ENCODE peak calls at places on chromosome 11, in six cellular contexts. One of them, this sample, is unnamed.

GRCh38 chr11:74057251-74058151 is 48.6 kb upstream of the UCP3 start:
- DNase-seq in A549: no peak
- DNase-seq in body of pancreas: no peak
- DNase-seq in Peyer's patch: no peak
- DNase-seq in heart left ventricle: no peak
- DNase-seq in H54: peak; percentile 38
- DNase-seq in this sample: peak; percentile 11

GRCh38 chr11:86513746-86514373 is 139.2 kb downstream of the CCDC81 start:
- DNase-seq in Peyer's patch: no peak
- DNase-seq in body of pancreas: no peak
- DNase-seq in heart left ventricle: no peak
- DNase-seq in H54: no peak
- DNase-seq in A549: no peak
- DNase-seq in this sample: peak; percentile 8

GRCh38 chr11:6850526-6850925 is 5.0 kb downstream of the OR10A5 start:
- DNase-seq in A549: no peak
- DNase-seq in body of pancreas: no peak
- DNase-seq in Peyer's patch: no peak
- DNase-seq in heart left ventricle: no peak
- DNase-seq in H54: no peak
- DNase-seq in this sample: no peak

GRCh38 chr11:131668867-131669780 is 298.7 kb downstream of the NTM start:
- DNase-seq in A549: peak; percentile 42
- DNase-seq in Peyer's patch: peak; percentile 51
- DNase-seq in H54: peak; percentile 60
- DNase-seq in body of pancreas: peak; percentile 25
- DNase-seq in heart left ventricle: no peak
- DNase-seq in this sample: peak; percentile 61

GRCh38 chr11:64566042-64566914 is 24.7 kb upstream of the SLC22A12 start:
- DNase-seq in heart left ventricle: no peak
- DNase-seq in H54: peak; percentile 95
- DNase-seq in body of pancreas: peak; percentile 96
- DNase-seq in A549: peak; percentile 83
- DNase-seq in Peyer's patch: peak; percentile 68
- DNase-seq in this sample: peak; percentile 40

GRCh38 chr11:19769820-19770219 is 57.2 kb downstream of the NAV2 start:
- DNase-seq in A549: no peak
- DNase-seq in H54: peak; percentile 71
- DNase-seq in body of pancreas: no peak
- DNase-seq in heart left ventricle: no peak
- DNase-seq in Peyer's patch: no peak
- DNase-seq in this sample: no peak

GRCh38 chr11:16817321-16817720 is 78.9 kb downstream of the C11orf58 start:
- DNase-seq in H54: no peak
- DNase-seq in heart left ventricle: no peak
- DNase-seq in A549: no peak
- DNase-seq in body of pancreas: peak; percentile 33
- DNase-seq in Peyer's patch: no peak
- DNase-seq in this sample: no peak

GRCh38 chr11:72625746-72626636 is 48.2 kb downstream of the PDE2A start:
- DNase-seq in heart left ventricle: peak; percentile 75
- DNase-seq in body of pancreas: peak; percentile 67
- DNase-seq in H54: no peak
- DNase-seq in Peyer's patch: peak; percentile 62
- DNase-seq in A549: no peak
- DNase-seq in this sample: no peak

GRCh38 chr11:113806403-113806802 is 26.8 kb downstream of the CLDN25 start:
- DNase-seq in A549: peak; percentile 35
- DNase-seq in Peyer's patch: no peak
- DNase-seq in heart left ventricle: no peak
- DNase-seq in body of pancreas: no peak
- DNase-seq in H54: peak; percentile 10
- DNase-seq in this sample: peak; percentile 32

GRCh38 chr11:33941637-33942160 is 49.8 kb upstream of the LMO2 start:
- DNase-seq in Peyer's patch: no peak
- DNase-seq in body of pancreas: no peak
- DNase-seq in H54: peak; percentile 53
- DNase-seq in A549: no peak
- DNase-seq in heart left ventricle: no peak
- DNase-seq in this sample: peak; percentile 83

GRCh38 chr11:134670247-134670646 is 258.2 kb upstream of the B3GAT1 start:
- DNase-seq in body of pancreas: no peak
- DNase-seq in Peyer's patch: no peak
- DNase-seq in A549: no peak
- DNase-seq in H54: no peak
- DNase-seq in heart left ventricle: no peak
- DNase-seq in this sample: no peak

GRCh38 chr11:74418509-74418895 is 20.3 kb upstream of the PGM2L1 start:
- DNase-seq in A549: peak; percentile 64
- DNase-seq in Peyer's patch: no peak
- DNase-seq in body of pancreas: no peak
- DNase-seq in heart left ventricle: no peak
- DNase-seq in H54: peak; percentile 23
- DNase-seq in this sample: no peak

GRCh38 chr11:46414899-46415298 is 23.3 kb upstream of the CHRM4 start:
- DNase-seq in body of pancreas: no peak
- DNase-seq in Peyer's patch: no peak
- DNase-seq in A549: no peak
- DNase-seq in heart left ventricle: no peak
- DNase-seq in H54: no peak
- DNase-seq in this sample: no peak

DNA sequence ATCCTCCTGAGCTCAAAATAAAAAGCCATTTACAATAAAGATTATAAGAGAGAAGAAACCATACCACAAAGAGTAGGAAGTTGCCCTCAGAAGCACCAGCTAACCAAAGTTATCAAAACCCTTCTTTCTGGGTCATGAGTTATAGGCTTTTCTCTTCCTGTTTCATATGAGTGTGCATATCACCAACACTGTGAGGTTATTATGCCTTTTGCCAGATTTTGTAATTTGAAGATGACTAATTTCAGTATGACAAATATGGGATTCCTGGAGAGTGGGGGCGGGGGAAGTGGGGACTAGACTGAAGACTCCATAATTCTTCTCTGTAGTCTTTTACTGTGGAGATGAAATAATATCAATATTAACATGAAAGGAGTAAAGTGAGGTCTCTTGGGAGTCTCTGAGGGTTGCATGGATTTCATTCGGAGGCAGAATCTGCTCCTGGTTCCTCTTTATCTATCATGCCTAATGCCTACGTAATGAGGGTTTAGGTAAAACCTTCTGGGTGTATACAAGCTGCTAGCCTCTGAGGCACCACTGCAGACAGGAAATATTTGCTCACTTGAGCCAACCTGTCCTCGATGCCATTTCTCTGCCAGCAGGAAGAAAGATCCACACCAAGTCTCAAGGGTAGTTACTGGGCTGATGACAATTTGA is 2.1 kb downstream of the LPXN start:
- DNase-seq in Peyer's patch: peak; percentile 69
- DNase-seq in H54: peak; percentile 11
- DNase-seq in A549: peak; percentile 54
- DNase-seq in body of pancreas: peak; percentile 46
- DNase-seq in heart left ventricle: no peak
- DNase-seq in this sample: peak; percentile 53
- TF ChIP-seq POLR2A in Peyer's patch: no peak
- TF ChIP-seq POLR2A in H54: no peak
- TF ChIP-seq POLR2A in A549: no peak
- TF ChIP-seq POLR2A in body of pancreas: no peak
- TF ChIP-seq POLR2A in heart left ventricle: no peak
- TF ChIP-seq POLR2A in this sample: no peak

GRCh38 chr11:12798609-12799011 is 124.4 kb downstream of the TEAD1 start:
- DNase-seq in body of pancreas: no peak
- DNase-seq in A549: no peak
- DNase-seq in Peyer's patch: no peak
- DNase-seq in H54: no peak
- DNase-seq in heart left ventricle: no peak
- DNase-seq in this sample: no peak

GRCh38 chr11:12794556-12795230 is 120.5 kb downstream of the TEAD1 start:
- DNase-seq in A549: no peak
- DNase-seq in Peyer's patch: no peak
- DNase-seq in H54: no peak
- DNase-seq in body of pancreas: no peak
- DNase-seq in heart left ventricle: no peak
- DNase-seq in this sample: no peak

GRCh38 chr11:12800032-12800671 is 125.9 kb downstream of the TEAD1 start:
- DNase-seq in Peyer's patch: no peak
- DNase-seq in H54: peak; percentile 57
- DNase-seq in body of pancreas: peak; percentile 85
- DNase-seq in heart left ventricle: no peak
- DNase-seq in A549: peak; percentile 58
- DNase-seq in this sample: no peak

GRCh38 chr11:12799373-12799835 is 125.2 kb downstream of the TEAD1 start:
- DNase-seq in body of pancreas: no peak
- DNase-seq in A549: no peak
- DNase-seq in H54: no peak
- DNase-seq in Peyer's patch: no peak
- DNase-seq in heart left ventricle: no peak
- DNase-seq in this sample: no peak

DNA sequence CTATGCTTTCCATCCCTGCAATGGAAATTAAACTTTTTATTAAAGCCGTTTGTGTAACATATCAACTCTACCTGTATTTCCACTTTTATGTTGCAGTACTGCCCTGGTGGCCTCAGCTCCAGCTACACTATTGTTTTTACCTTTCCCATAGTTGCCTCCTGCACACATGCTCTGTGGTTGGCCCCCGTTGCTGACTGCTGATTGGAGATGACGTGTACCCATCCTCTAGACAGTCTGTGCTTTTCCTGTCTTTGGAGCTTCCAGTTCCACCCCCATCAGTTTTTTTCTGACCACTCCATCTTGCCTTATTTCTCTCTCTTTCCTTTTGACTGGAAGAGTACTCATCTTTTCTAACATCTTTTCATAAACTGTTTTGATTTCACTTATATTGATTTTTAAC is 123.8 kb downstream of the TEAD1 start:
- DNase-seq in body of pancreas: no peak
- DNase-seq in H54: no peak
- DNase-seq in A549: no peak
- DNase-seq in heart left ventricle: no peak
- DNase-seq in Peyer's patch: no peak
- DNase-seq in this sample: no peak
- TF ChIP-seq POLR2A in body of pancreas: no peak
- TF ChIP-seq POLR2A in H54: no peak
- TF ChIP-seq POLR2A in A549: no peak
- TF ChIP-seq POLR2A in heart left ventricle: no peak
- TF ChIP-seq POLR2A in Peyer's patch: no peak
- TF ChIP-seq POLR2A in this sample: no peak

DNA sequence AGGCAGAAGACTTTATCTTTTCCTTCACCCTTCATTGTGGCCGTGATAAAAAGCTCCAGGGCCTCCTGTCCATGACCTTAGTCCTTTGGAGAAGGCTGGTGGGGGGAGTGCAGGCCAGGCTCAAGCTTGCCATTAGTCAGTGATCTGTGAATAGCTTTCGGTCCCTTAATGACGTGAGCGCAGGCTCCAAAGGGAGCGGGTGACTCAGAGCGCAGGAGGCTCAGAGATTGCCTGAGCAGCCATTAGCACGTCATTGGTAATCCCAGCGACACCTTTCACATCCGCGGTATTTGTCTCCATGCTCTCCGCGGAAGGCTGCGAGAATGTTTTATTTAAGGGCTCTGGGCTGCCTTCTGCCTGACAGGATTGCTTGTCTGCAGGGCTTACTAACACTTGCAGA is 458.5 kb downstream of the METTL15 start:
- DNase-seq in A549: peak; percentile 97
- DNase-seq in Peyer's patch: peak; percentile 65
- DNase-seq in H54: peak; percentile 7
- DNase-seq in body of pancreas: peak; percentile 63
- DNase-seq in heart left ventricle: peak; percentile 80
- DNase-seq in this sample: no peak
- TF ChIP-seq POLR2A in A549: no peak
- TF ChIP-seq POLR2A in Peyer's patch: no peak
- TF ChIP-seq POLR2A in H54: no peak
- TF ChIP-seq POLR2A in body of pancreas: no peak
- TF ChIP-seq POLR2A in heart left ventricle: no peak
- TF ChIP-seq POLR2A in this sample: no peak

GRCh38 chr11:119205080-119205479 is 1.1 kb upstream of the CBL start:
- DNase-seq in Peyer's patch: peak; percentile 50
- DNase-seq in A549: no peak
- DNase-seq in heart left ventricle: no peak
- DNase-seq in body of pancreas: peak; percentile 24
- DNase-seq in H54: no peak
- DNase-seq in this sample: no peak

GRCh38 chr11:119207300-119207570 is 1.1 kb downstream of the CBL start:
- DNase-seq in Peyer's patch: no peak
- DNase-seq in H54: no peak
- DNase-seq in heart left ventricle: no peak
- DNase-seq in body of pancreas: no peak
- DNase-seq in A549: no peak
- DNase-seq in this sample: no peak

GRCh38 chr11:119206512-119207299 is 567 bp downstream of the CBL start:
- DNase-seq in heart left ventricle: peak; percentile 83
- DNase-seq in H54: peak; percentile 28
- DNase-seq in Peyer's patch: peak; percentile 73
- DNase-seq in body of pancreas: peak; percentile 42
- DNase-seq in A549: no peak
- DNase-seq in this sample: peak; percentile 58

GRCh38 chr11:119207607-119208006 is 1.5 kb downstream of the CBL start:
- DNase-seq in heart left ventricle: no peak
- DNase-seq in H54: no peak
- DNase-seq in Peyer's patch: no peak
- DNase-seq in body of pancreas: no peak
- DNase-seq in A549: no peak
- DNase-seq in this sample: no peak

DNA sequence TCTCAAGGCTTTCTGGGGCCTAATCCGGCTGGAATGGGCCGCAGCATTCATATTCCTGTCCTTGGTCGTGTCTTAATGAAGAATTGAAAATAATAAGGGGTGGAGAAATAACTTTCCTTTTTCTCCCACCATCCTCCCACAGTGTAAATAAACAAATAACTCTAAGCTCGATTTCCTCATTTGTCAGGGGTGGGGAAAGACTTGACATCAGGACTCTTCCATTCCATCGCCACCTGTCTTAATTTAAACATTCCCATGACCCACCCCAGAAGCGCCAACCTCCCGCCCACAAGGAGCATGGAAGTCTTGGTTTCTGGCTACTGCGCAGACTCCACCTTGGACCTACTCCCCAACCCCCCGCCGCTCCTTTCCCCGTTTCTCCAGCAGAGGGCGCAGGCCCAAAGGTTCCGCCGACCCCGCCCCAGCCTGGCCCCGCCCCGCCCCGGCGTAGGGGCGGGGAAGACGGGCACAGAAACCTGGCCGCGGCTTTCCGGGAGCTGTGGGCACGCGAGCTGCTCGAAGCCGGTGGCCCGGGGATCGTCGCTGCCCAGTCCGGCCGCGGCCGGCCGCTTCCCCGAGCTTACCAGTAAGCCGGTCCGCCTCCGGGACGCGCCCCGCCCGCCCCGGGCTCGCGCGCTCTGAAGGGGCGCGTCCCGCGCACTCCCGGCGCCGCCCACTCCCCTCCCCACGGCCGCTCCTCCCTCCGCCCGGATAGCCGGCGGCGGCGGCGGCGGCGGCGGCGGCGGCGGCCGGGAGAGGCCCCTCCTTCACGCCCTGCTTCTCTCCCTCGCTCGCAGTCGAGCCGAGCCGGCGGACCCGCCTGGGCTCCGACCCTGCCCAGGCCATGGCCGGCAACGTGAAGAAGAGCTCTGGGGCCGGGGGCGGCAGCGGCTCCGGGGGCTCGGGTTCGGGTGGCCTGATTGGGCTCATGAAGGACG is at the start of gene CBL:
- DNase-seq in heart left ventricle: peak; percentile 97
- DNase-seq in body of pancreas: peak; percentile 95
- DNase-seq in H54: peak; percentile 71
- DNase-seq in Peyer's patch: peak; percentile 98
- DNase-seq in A549: peak; percentile 85
- DNase-seq in this sample: peak; percentile 95
- TF ChIP-seq POLR2A in heart left ventricle: no peak
- TF ChIP-seq POLR2A in body of pancreas: peak; percentile 57
- TF ChIP-seq POLR2A in H54: no peak
- TF ChIP-seq POLR2A in Peyer's patch: peak; percentile 49
- TF ChIP-seq POLR2A in A549: peak; percentile 27
- TF ChIP-seq POLR2A in this sample: no peak

This sample was measured in erythroblast.